ENCODE peak calls at places on chromosomes 11 and 22, in four cellular contexts. One of them, this sample, is unnamed.
A peak's percentile ranks its signal among the peaks of the same experiment; 100 is the strongest.

GRCh38 chr11:119376197-119376847 is 5.2 kb downstream of the USP2 start:
- DNase-seq in neural progenitor cell: peak; percentile 70
- DNase-seq in RWPE1: no peak
- DNase-seq in fibroblast of lung: no peak
- DNase-seq in this sample: no peak

GRCh38 chr11:128135451-128135850 is 451.9 kb downstream of the ETS1 start:
- DNase-seq in RWPE1: peak; percentile 11
- DNase-seq in neural progenitor cell: peak; percentile 71
- DNase-seq in fibroblast of lung: peak; percentile 93
- DNase-seq in this sample: no peak

GRCh38 chr22:40594346-40594745 is 42.2 kb downstream of the MRTFA start:
- DNase-seq in fibroblast of lung: no peak
- DNase-seq in neural progenitor cell: no peak
- DNase-seq in RWPE1: no peak
- DNase-seq in this sample: no peak

GRCh38 chr11:2300936-2301630 is 635 bp downstream of the C11orf21 start:
- DNase-seq in RWPE1: no peak
- DNase-seq in neural progenitor cell: no peak
- DNase-seq in fibroblast of lung: no peak
- DNase-seq in this sample: peak; percentile 4

GRCh38 chr22:49660794-49661781 is 166.6 kb downstream of the BRD1 start:
- DNase-seq in neural progenitor cell: no peak
- DNase-seq in fibroblast of lung: no peak
- DNase-seq in RWPE1: no peak
- DNase-seq in this sample: no peak

GRCh38 chr11:96324912-96325311 is 18.1 kb downstream of the MAML2 start:
- DNase-seq in neural progenitor cell: no peak
- DNase-seq in RWPE1: peak; percentile 69
- DNase-seq in fibroblast of lung: peak; percentile 94
- DNase-seq in this sample: no peak

GRCh38 chr11:8959546-8960166 is 4.6 kb downstream of the TMEM9B start:
- DNase-seq in fibroblast of lung: peak; percentile 80
- DNase-seq in RWPE1: peak; percentile 84
- DNase-seq in neural progenitor cell: peak; percentile 83
- DNase-seq in this sample: peak; percentile 31

GRCh38 chr11:118304809-118305248 is 299 bp downstream of the CD3E start:
- DNase-seq in fibroblast of lung: no peak
- DNase-seq in RWPE1: no peak
- DNase-seq in neural progenitor cell: no peak
- DNase-seq in this sample: no peak

GRCh38 chr22:23752090-23752691 is 1.3 kb upstream of the ZNF70 start:
- DNase-seq in RWPE1: no peak
- DNase-seq in neural progenitor cell: no peak
- DNase-seq in fibroblast of lung: no peak
- DNase-seq in this sample: no peak

GRCh38 chr11:28657378-28658030 is 549.3 kb downstream of the METTL15 start:
- DNase-seq in fibroblast of lung: peak; percentile 51
- DNase-seq in RWPE1: peak; percentile 8
- DNase-seq in neural progenitor cell: no peak
- DNase-seq in this sample: no peak

GRCh38 chr11:112062923-112063322 is 10.9 kb downstream of the PIH1D2 start:
- DNase-seq in fibroblast of lung: no peak
- DNase-seq in neural progenitor cell: no peak
- DNase-seq in RWPE1: no peak
- DNase-seq in this sample: no peak

GRCh38 chr11:44305643-44306468 is 4.1 kb downstream of the ALX4 start:
- DNase-seq in RWPE1: no peak
- DNase-seq in neural progenitor cell: peak; percentile 72
- DNase-seq in fibroblast of lung: peak; percentile 14
- DNase-seq in this sample: no peak

GRCh38 chr11:36375348-36376314 is 79.5 kb downstream of the PRR5L start:
- DNase-seq in RWPE1: no peak
- DNase-seq in neural progenitor cell: peak; percentile 60
- DNase-seq in fibroblast of lung: peak; percentile 41
- DNase-seq in this sample: no peak

GRCh38 chr11:64553554-64554201 is 37.3 kb upstream of the SLC22A12 start:
- DNase-seq in fibroblast of lung: peak; percentile 19
- DNase-seq in RWPE1: peak; percentile 36
- DNase-seq in neural progenitor cell: peak; percentile 72
- DNase-seq in this sample: peak; percentile 72

GRCh38 chr11:61472868-61473267 is 35.7 kb upstream of the LRRC10B start:
- DNase-seq in fibroblast of lung: peak; percentile 71
- DNase-seq in neural progenitor cell: peak; percentile 39
- DNase-seq in RWPE1: no peak
- DNase-seq in this sample: no peak

GRCh38 chr11:8262552-8263108 is 1.0 kb downstream of the LMO1 start:
- DNase-seq in neural progenitor cell: peak; percentile 92
- DNase-seq in fibroblast of lung: peak; percentile 79
- DNase-seq in RWPE1: peak; percentile 44
- DNase-seq in this sample: peak; percentile 35

GRCh38 chr11:1109918-1110705 is 35.4 kb downstream of the MUC2 start:
- DNase-seq in fibroblast of lung: no peak
- DNase-seq in neural progenitor cell: no peak
- DNase-seq in RWPE1: no peak
- DNase-seq in this sample: no peak

GRCh38 chr22:28909375-28909774 is 26.0 kb downstream of the ZNRF3 start:
- DNase-seq in fibroblast of lung: peak; percentile 76
- DNase-seq in RWPE1: no peak
- DNase-seq in neural progenitor cell: no peak
- DNase-seq in this sample: no peak

GRCh38 chr11:4882543-4882942 is 843 bp downstream of the OR51T1 start:
- DNase-seq in neural progenitor cell: no peak
- DNase-seq in fibroblast of lung: no peak
- DNase-seq in RWPE1: no peak
- DNase-seq in this sample: no peak

GRCh38 chr11:110430267-110431211 is 791 bp downstream of the FDX1 start:
- DNase-seq in fibroblast of lung: peak; percentile 36
- DNase-seq in neural progenitor cell: peak; percentile 12
- DNase-seq in RWPE1: no peak
- DNase-seq in this sample: no peak
- TF ChIP-seq CTCF in fibroblast of lung: no peak
- TF ChIP-seq CTCF in neural progenitor cell: no peak
- TF ChIP-seq CTCF in RWPE1: peak; percentile 54
- TF ChIP-seq CTCF in this sample: no peak

DNA sequence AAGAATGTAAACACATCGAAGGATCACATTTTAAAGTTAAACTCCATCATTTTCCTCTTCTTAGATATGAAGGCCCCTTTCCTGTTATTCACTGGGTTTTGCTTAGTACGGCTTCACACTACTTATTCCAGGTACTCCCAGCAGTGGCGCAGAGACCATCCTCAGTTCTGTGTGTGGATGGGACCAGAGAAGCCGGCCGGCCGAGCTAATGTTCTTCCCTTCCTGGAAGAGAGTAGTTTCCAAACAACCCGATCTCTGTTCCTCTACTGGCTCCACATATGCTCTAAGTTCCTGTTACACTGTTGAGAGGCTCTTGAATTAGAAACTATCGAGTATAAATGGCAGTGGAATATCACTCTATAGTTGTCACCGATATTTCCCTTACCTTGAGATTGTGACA is 684 bp upstream of the NFRKB start:
- DNase-seq in neural progenitor cell: no peak
- DNase-seq in RWPE1: no peak
- DNase-seq in fibroblast of lung: peak; percentile 1
- DNase-seq in this sample: no peak
- H3K27ac ChIP-seq in neural progenitor cell: no peak overlapping the region
- H3K27ac ChIP-seq in RWPE1: peak overlapping the region; percentile 75
- H3K27ac ChIP-seq in fibroblast of lung: no peak overlapping the region
- H3K27ac ChIP-seq in this sample: peak overlapping the region; percentile 57

GRCh38 chr22:30211124-30211820 is 35.3 kb downstream of the LIF start:
- DNase-seq in RWPE1: no peak
- DNase-seq in neural progenitor cell: no peak
- DNase-seq in fibroblast of lung: no peak
- DNase-seq in this sample: no peak

GRCh38 chr22:30210235-30210831 is 36.2 kb downstream of the LIF start:
- DNase-seq in RWPE1: peak; percentile 77
- DNase-seq in neural progenitor cell: peak; percentile 29
- DNase-seq in fibroblast of lung: peak; percentile 90
- DNase-seq in this sample: no peak

GRCh38 chr22:30212996-30213441 is 33.5 kb downstream of the LIF start:
- DNase-seq in fibroblast of lung: no peak
- DNase-seq in RWPE1: no peak
- DNase-seq in neural progenitor cell: no peak
- DNase-seq in this sample: no peak

GRCh38 chr22:30214703-30215405 is 31.7 kb downstream of the LIF start:
- DNase-seq in neural progenitor cell: no peak
- DNase-seq in RWPE1: no peak
- DNase-seq in fibroblast of lung: no peak
- DNase-seq in this sample: no peak

DNA sequence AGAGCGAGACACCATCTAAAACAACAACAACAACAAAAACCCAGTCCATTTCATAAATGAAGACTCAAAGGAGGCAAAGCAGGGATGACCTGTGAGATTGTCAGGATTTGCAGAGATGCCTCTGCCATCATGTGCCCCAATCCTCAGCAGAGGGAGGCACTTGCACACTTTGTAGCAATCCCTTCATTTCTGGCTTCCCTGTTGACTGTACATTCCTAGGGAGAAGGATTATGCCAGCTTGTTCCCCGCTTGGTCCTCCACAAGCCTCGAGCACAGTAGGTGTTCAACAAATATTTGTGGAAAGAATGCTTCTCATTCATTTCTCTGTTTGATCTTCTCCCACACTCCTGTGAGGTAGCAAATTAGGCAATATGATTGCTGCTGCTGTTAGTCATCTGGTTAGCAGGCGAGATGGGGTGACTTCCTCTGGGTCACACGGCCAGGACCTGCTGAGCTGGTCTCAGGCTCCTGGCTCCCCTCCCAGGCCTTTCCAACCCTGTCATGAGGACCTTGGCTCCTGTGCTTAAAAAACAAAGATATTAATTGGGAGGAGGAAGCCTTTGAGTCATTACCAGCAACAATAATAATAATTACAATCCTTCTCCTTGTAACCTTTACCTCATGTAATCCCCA is 34.1 kb downstream of the LIF start:
- DNase-seq in neural progenitor cell: no peak
- DNase-seq in RWPE1: peak; percentile 80
- DNase-seq in fibroblast of lung: peak; percentile 97
- DNase-seq in this sample: no peak
- TF ChIP-seq CTCF in neural progenitor cell: no peak
- TF ChIP-seq CTCF in RWPE1: no peak
- TF ChIP-seq CTCF in fibroblast of lung: peak; percentile 19
- TF ChIP-seq CTCF in this sample: no peak

GRCh38 chr11:125445731-125446130 is 50.3 kb downstream of the FEZ1 start:
- DNase-seq in fibroblast of lung: no peak
- DNase-seq in RWPE1: no peak
- DNase-seq in neural progenitor cell: no peak
- DNase-seq in this sample: no peak

GRCh38 chr11:125442946-125443345 is 53.1 kb downstream of the FEZ1 start:
- DNase-seq in RWPE1: no peak
- DNase-seq in neural progenitor cell: no peak
- DNase-seq in fibroblast of lung: no peak
- DNase-seq in this sample: no peak

GRCh38 chr11:125443767-125444311 is 52.2 kb downstream of the FEZ1 start:
- DNase-seq in neural progenitor cell: peak; percentile 82
- DNase-seq in RWPE1: no peak
- DNase-seq in fibroblast of lung: no peak
- DNase-seq in this sample: peak; percentile 61

GRCh38 chr11:125446279-125446678 is 49.8 kb downstream of the FEZ1 start:
- DNase-seq in fibroblast of lung: no peak
- DNase-seq in neural progenitor cell: no peak
- DNase-seq in RWPE1: no peak
- DNase-seq in this sample: no peak

DNA sequence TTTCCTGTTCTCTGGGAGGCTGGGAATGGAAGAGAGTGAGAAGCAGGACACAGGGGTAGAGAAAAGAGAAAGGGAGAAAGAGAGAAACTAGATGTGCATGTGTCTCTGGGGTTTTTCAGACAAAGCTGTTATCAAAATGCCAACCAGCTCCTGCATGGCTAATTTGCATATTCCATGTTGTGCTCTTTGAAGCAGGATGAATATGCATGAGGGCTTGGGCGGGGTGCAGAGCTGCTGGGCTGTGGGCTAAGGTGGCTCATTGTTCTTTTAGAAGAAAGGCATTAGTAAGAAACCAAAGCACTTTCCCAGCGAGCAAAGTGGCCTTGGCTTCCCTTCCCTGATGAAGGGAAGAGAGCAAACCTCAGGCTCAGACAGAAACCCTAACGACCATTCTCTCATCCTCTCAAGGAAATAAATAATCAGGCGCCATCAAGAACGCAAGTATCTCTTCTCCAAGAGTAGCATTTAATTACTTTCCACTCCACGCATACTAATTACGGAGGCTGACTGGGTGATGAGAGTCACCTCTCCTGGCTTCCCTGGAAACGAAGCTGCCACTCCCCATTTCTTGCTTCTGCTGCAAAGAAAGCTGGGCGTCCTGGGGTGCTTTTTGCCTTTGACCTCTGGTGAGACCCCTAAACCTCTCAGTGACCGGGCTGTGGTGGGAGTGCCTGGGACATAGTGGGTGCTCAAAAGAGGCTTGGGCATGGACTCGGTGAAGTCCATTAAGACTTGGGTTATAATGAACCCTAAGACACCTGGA is 54.2 kb downstream of the FEZ1 start:
- DNase-seq in fibroblast of lung: no peak
- DNase-seq in neural progenitor cell: peak; percentile 59
- DNase-seq in RWPE1: no peak
- DNase-seq in this sample: no peak
- H3K27ac ChIP-seq in fibroblast of lung: no peak overlapping the region
- H3K27ac ChIP-seq in neural progenitor cell: no peak overlapping the region
- H3K27ac ChIP-seq in RWPE1: no peak overlapping the region
- H3K27ac ChIP-seq in this sample: no peak overlapping the region

DNA sequence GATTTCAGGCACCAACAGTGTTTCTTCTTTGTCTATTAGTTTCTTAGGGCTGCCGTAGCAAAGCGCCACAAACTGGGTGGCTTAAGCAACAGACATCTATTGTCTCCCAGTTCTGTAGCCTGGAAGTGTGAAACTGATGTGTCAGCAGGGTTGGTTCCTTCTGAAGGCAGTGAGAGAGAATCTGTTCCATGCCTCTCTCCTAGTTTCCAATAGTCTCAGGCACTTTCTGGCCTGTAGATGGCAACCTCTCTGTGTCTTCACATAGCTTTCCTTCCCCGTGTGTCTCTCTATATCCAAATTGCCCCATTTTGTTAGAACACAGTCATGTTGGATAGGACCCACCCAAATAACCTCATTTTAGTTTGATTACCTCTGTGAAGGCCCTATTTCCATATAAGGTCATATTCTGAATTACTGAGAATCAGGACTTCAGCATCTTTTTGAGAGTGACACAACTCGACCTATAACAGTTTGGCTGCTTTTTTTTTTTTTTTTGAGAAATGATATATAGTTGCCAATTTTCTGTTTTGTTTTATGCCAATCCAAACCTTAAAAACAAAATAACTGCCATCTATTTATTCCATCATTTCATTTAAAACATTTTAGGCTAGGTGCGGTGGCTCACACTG is 108.2 kb downstream of the SLC36A4 start:
- DNase-seq in neural progenitor cell: peak; percentile 62
- DNase-seq in fibroblast of lung: peak; percentile 51
- DNase-seq in RWPE1: no peak
- DNase-seq in this sample: peak; percentile 13
- TF ChIP-seq CTCF in neural progenitor cell: peak; percentile 56
- TF ChIP-seq CTCF in fibroblast of lung: peak; percentile 76
- TF ChIP-seq CTCF in RWPE1: peak; percentile 20
- TF ChIP-seq CTCF in this sample: peak; percentile 71

This sample was measured in WERI-Rb-1.